ENCODE peak calls at places on chromosomes 12 and 14, in eight cellular contexts. O is WERI-Rb-1, L is K562, Z is stomach, R is foreskin keratinocyte, V is astrocyte, H is psoas muscle, T is adrenal gland. S is an unnamed sample.

GRCh38 chr14:90517431-90517841 is 120.6 kb downstream of the CALM1 start:
- DNase-seq in O (no peak), L (no peak), Z (peak; percentile 79), R (no peak), V (no peak), H (no peak), T (no peak), S (no peak)

GRCh38 chr12:14841761-14842160 is 1.6 kb downstream of the ART4 start:
- DNase-seq in O (no peak), L (no peak), Z (no peak), R (peak; percentile 64), V (peak; percentile 66), H (peak; percentile 39), T (peak; percentile 83), S (peak; percentile 59)

GRCh38 chr12:92242917-92243316 is 97.3 kb upstream of the BTG1 start:
- DNase-seq in O (no peak), L (no peak), Z (no peak), R (no peak), V (no peak), H (no peak), T (no peak), S (no peak)

GRCh38 chr12:128245106-128245505 is 21.9 kb upstream of the TMEM132C start:
- DNase-seq in O (peak; percentile 20), L (no peak), Z (no peak), R (no peak), V (no peak), H (no peak), T (no peak), S (no peak)

GRCh38 chr12:99137124-99137845 is 492.2 kb downstream of the APAF1 start:
- DNase-seq in O (no peak), L (no peak), Z (no peak), R (no peak), V (no peak), H (no peak), T (no peak), S (no peak)

GRCh38 chr14:64113279-64113678 is 180.9 kb downstream of the ESR2 start:
- DNase-seq in O (no peak), L (no peak), Z (peak; percentile 78), R (no peak), V (no peak), H (peak; percentile 61), T (no peak), S (no peak)

GRCh38 chr14:104871145-104871655 is 6.1 kb downstream of the CEP170B start:
- DNase-seq in O (no peak), L (no peak), Z (no peak), R (no peak), V (no peak), H (no peak), T (no peak), S (no peak)

GRCh38 chr12:1107669-1108068 is 116.6 kb downstream of the ERC1 start:
- DNase-seq in O (no peak), L (no peak), Z (no peak), R (no peak), V (no peak), H (no peak), T (no peak), S (no peak)

GRCh38 chr12:132066345-132066685 is 77.8 kb downstream of the DDX51 start:
- DNase-seq in O (no peak), L (no peak), Z (no peak), R (no peak), V (no peak), H (no peak), T (no peak), S (no peak)

GRCh38 chr12:104167519-104168458 is 29.8 kb upstream of the NFYB start:
- DNase-seq in O (no peak), L (no peak), Z (no peak), R (no peak), V (no peak), H (no peak), T (no peak), S (no peak)

DNA sequence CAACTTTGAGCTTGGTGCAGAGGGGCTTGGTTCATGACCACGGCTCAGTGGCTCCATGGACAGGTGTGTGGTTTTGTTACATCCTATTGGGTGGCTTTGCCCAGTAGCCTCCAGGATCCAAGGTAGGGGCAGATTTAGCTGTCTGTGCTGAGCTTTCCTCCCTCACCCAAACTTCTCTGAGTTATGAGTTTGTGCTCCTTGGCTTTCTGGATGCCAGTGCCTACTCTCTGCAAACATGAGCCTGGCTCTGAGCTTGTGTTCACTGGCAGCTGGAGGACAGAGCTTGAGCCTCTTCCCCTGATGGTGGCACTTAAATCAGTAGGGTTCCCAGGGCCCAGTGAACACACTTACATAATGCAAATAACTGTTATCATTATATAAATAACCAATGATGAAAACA is 45.3 kb upstream of the HECTD1 start:
- DNase-seq in O (no peak), L (no peak), Z (no peak), R (no peak), V (no peak), H (no peak), T (no peak), S (no peak)
- H3K27ac ChIP-seq in O (no peak overlapping the region), L (no peak overlapping the region), Z (no peak overlapping the region), R (no peak overlapping the region), V (no peak overlapping the region), H (no peak overlapping the region), T (no peak overlapping the region), S (no peak overlapping the region)

GRCh38 chr12:109701064-109701463 is 12.6 kb upstream of the FAM222A start:
- DNase-seq in O (no peak), L (no peak), Z (no peak), R (no peak), V (no peak), H (no peak), T (no peak), S (no peak)
- TF ChIP-seq CTCF in O (no peak), L (no peak), Z (no peak), R (no peak), V (no peak), H (no peak), T (no peak), S (no peak)

GRCh38 chr14:75216427-75217006 is 40.1 kb upstream of the TMED10 start:
- DNase-seq in O (no peak), L (no peak), Z (no peak), R (no peak), V (no peak), H (no peak), T (no peak), S (no peak)
- H3K27ac ChIP-seq in O (no peak overlapping the region), L (no peak overlapping the region), Z (no peak overlapping the region), R (no peak overlapping the region), V (no peak overlapping the region), H (no peak overlapping the region), T (no peak overlapping the region), S (peak overlapping the region; percentile 3)

DNA sequence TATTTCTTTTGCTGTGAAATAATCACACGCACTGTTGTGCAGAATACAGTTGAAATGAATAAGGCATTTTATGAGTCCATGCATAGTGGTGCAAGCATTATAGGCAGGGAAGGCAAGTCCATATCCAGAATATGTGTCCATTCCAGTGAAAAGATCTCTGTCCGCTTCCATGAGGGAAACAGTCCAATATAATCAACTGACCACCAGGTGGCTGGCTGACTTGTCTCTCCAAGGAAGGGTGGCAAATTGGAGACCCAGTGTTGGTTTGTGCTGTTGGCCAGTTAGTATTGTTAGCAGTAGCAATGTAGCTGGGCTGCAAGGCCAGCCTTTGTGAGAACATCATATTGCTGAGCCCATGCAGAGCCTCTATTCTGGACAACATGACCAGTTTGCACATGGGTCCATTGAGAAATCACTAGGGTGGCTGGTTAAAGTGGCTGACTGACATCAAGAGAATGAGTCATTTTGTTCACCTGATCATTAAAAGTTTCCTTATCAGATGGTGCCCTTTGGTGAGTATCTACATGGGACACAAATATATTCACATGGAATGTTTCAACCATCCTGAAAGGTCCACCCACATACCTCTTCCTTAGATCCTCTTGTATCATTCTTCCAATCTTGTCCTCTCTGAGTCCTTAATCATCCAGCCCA is 17.3 kb upstream of the YAF2 start:
- DNase-seq in O (no peak), L (no peak), Z (no peak), R (peak; percentile 19), V (no peak), H (no peak), T (no peak), S (no peak)
- TF ChIP-seq CTCF in O (peak; percentile 15), L (peak; percentile 37), Z (no peak), R (no peak), V (no peak), H (no peak), T (no peak), S (no peak)